ENCODE peak calls at places on chromosomes 3 and 15, in seven cellular contexts. One of them, this sample, is unnamed.

GRCh38 chr3:149581681-149582349 is 76.0 kb downstream of the WWTR1 start:
- DNase-seq in foreskin fibroblast: peak
- DNase-seq in upper lobe of right lung: no peak
- DNase-seq in tibial artery: peak
- DNase-seq in fibroblast of the aortic adventitia: peak
- DNase-seq in right atrium auricular region: peak
- DNase-seq in right lobe of liver: no peak
- DNase-seq in this sample: no peak

GRCh38 chr15:56923174-56923579 is 4.7 kb downstream of the TCF12 start:
- DNase-seq in foreskin fibroblast: no peak
- DNase-seq in upper lobe of right lung: no peak
- DNase-seq in tibial artery: no peak
- DNase-seq in fibroblast of the aortic adventitia: no peak
- DNase-seq in right atrium auricular region: no peak
- DNase-seq in right lobe of liver: no peak
- DNase-seq in this sample: no peak

GRCh38 chr15:38874464-38874863 is 309.9 kb upstream of the RASGRP1 start:
- DNase-seq in foreskin fibroblast: no peak
- DNase-seq in upper lobe of right lung: peak
- DNase-seq in tibial artery: no peak
- DNase-seq in fibroblast of the aortic adventitia: no peak
- DNase-seq in right atrium auricular region: no peak
- DNase-seq in right lobe of liver: peak
- DNase-seq in this sample: no peak

GRCh38 chr15:38441130-38441519 is 12.8 kb upstream of the FAM98B start:
- DNase-seq in foreskin fibroblast: no peak
- DNase-seq in upper lobe of right lung: no peak
- DNase-seq in tibial artery: no peak
- DNase-seq in fibroblast of the aortic adventitia: no peak
- DNase-seq in right atrium auricular region: no peak
- DNase-seq in right lobe of liver: no peak
- DNase-seq in this sample: no peak

GRCh38 chr3:72011495-72011894 is 226.5 kb upstream of the PROK2 start:
- DNase-seq in foreskin fibroblast: peak
- DNase-seq in upper lobe of right lung: no peak
- DNase-seq in tibial artery: no peak
- DNase-seq in fibroblast of the aortic adventitia: peak
- DNase-seq in right atrium auricular region: no peak
- DNase-seq in right lobe of liver: no peak
- DNase-seq in this sample: no peak

GRCh38 chr3:149042766-149043386 is 43.5 kb downstream of the HLTF start:
- DNase-seq in foreskin fibroblast: peak
- DNase-seq in upper lobe of right lung: no peak
- DNase-seq in tibial artery: no peak
- DNase-seq in fibroblast of the aortic adventitia: peak
- DNase-seq in right atrium auricular region: no peak
- DNase-seq in right lobe of liver: no peak
- DNase-seq in this sample: no peak

GRCh38 chr15:100762913-100763627 is 116.6 kb upstream of the ALDH1A3 start:
- DNase-seq in foreskin fibroblast: peak
- DNase-seq in upper lobe of right lung: peak
- DNase-seq in tibial artery: no peak
- DNase-seq in fibroblast of the aortic adventitia: no peak
- DNase-seq in right atrium auricular region: no peak
- DNase-seq in right lobe of liver: no peak
- DNase-seq in this sample: no peak

GRCh38 chr15:41921167-41921566 is 27.3 kb upstream of the SPTBN5 start:
- DNase-seq in foreskin fibroblast: no peak
- DNase-seq in upper lobe of right lung: peak
- DNase-seq in tibial artery: no peak
- DNase-seq in fibroblast of the aortic adventitia: peak
- DNase-seq in right atrium auricular region: no peak
- DNase-seq in right lobe of liver: no peak
- DNase-seq in this sample: no peak

GRCh38 chr15:74614744-74615312 is 808 bp upstream of the CLK3 start:
- DNase-seq in foreskin fibroblast: peak
- DNase-seq in upper lobe of right lung: peak
- DNase-seq in tibial artery: peak
- DNase-seq in fibroblast of the aortic adventitia: peak
- DNase-seq in right atrium auricular region: peak
- DNase-seq in right lobe of liver: peak
- DNase-seq in this sample: peak

GRCh38 chr3:158771018-158771350 is 30.9 kb upstream of the MFSD1 start:
- DNase-seq in foreskin fibroblast: no peak
- DNase-seq in upper lobe of right lung: no peak
- DNase-seq in tibial artery: no peak
- DNase-seq in fibroblast of the aortic adventitia: no peak
- DNase-seq in right atrium auricular region: no peak
- DNase-seq in right lobe of liver: no peak
- DNase-seq in this sample: no peak

GRCh38 chr3:42229942-42230688 is 35.9 kb downstream of the CCK start:
- DNase-seq in foreskin fibroblast: peak
- DNase-seq in upper lobe of right lung: no peak
- DNase-seq in tibial artery: no peak
- DNase-seq in fibroblast of the aortic adventitia: peak
- DNase-seq in right atrium auricular region: no peak
- DNase-seq in right lobe of liver: no peak
- DNase-seq in this sample: no peak

GRCh38 chr3:47108546-47108945 is 55.4 kb downstream of the SETD2 start:
- DNase-seq in foreskin fibroblast: no peak
- DNase-seq in upper lobe of right lung: no peak
- DNase-seq in tibial artery: no peak
- DNase-seq in fibroblast of the aortic adventitia: peak
- DNase-seq in right atrium auricular region: no peak
- DNase-seq in right lobe of liver: no peak
- DNase-seq in this sample: no peak

GRCh38 chr3:61948699-61949305 is 387.4 kb downstream of the PTPRG start:
- DNase-seq in foreskin fibroblast: no peak
- DNase-seq in upper lobe of right lung: no peak
- DNase-seq in tibial artery: peak
- DNase-seq in fibroblast of the aortic adventitia: no peak
- DNase-seq in right atrium auricular region: no peak
- DNase-seq in right lobe of liver: no peak
- DNase-seq in this sample: no peak

GRCh38 chr3:123336001-123336400 is 112.9 kb downstream of the ADCY5 start:
- DNase-seq in foreskin fibroblast: no peak
- DNase-seq in upper lobe of right lung: no peak
- DNase-seq in tibial artery: no peak
- DNase-seq in fibroblast of the aortic adventitia: no peak
- DNase-seq in right atrium auricular region: no peak
- DNase-seq in right lobe of liver: no peak
- DNase-seq in this sample: no peak

GRCh38 chr3:155519081-155519480 is 225.6 kb upstream of the STRIT1 start:
- DNase-seq in foreskin fibroblast: no peak
- DNase-seq in upper lobe of right lung: no peak
- DNase-seq in tibial artery: no peak
- DNase-seq in fibroblast of the aortic adventitia: no peak
- DNase-seq in right atrium auricular region: no peak
- DNase-seq in right lobe of liver: no peak
- DNase-seq in this sample: no peak

GRCh38 chr15:89792106-89792805 is 16.1 kb downstream of the MESP2 start:
- DNase-seq in foreskin fibroblast: no peak
- DNase-seq in upper lobe of right lung: no peak
- DNase-seq in tibial artery: no peak
- DNase-seq in fibroblast of the aortic adventitia: no peak
- DNase-seq in right atrium auricular region: no peak
- DNase-seq in right lobe of liver: no peak
- DNase-seq in this sample: no peak

DNA sequence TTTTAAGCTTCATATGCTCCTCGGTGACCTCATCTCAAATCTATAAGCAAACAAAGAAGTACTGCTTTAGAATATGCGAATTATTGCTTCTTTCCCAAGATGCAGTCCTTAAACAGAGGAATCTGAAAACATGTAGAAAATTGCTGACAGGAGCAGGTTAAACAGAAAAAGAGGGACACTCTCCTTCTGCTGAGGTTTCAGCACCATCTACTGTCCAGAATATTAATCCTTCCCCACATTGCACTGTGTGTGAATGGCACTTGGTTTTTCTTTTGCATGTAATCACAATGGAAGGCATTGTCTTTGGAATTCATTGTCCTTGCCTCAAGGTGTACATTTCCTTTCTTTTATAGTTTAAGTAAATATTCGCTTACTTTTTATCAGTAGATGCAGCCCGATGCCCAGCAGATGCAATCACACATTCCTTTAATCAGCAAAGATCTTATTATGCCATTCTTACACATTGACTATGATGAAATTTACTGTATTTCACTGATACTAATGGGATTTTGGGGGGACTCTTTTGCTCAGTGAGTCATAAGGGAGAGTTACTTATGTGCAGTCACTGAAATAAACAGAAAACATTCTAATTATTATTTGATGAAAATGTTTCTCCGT is 94.6 kb downstream of the IL5RA start:
- DNase-seq in foreskin fibroblast: no peak
- DNase-seq in upper lobe of right lung: no peak
- DNase-seq in tibial artery: no peak
- DNase-seq in fibroblast of the aortic adventitia: peak
- DNase-seq in right atrium auricular region: no peak
- DNase-seq in right lobe of liver: no peak
- DNase-seq in this sample: no peak
- TF ChIP-seq CTCF in foreskin fibroblast: no peak
- TF ChIP-seq CTCF in upper lobe of right lung: peak
- TF ChIP-seq CTCF in tibial artery: no peak
- TF ChIP-seq CTCF in fibroblast of the aortic adventitia: peak
- TF ChIP-seq CTCF in right atrium auricular region: peak
- TF ChIP-seq CTCF in right lobe of liver: peak
- TF ChIP-seq CTCF in this sample: no peak

DNA sequence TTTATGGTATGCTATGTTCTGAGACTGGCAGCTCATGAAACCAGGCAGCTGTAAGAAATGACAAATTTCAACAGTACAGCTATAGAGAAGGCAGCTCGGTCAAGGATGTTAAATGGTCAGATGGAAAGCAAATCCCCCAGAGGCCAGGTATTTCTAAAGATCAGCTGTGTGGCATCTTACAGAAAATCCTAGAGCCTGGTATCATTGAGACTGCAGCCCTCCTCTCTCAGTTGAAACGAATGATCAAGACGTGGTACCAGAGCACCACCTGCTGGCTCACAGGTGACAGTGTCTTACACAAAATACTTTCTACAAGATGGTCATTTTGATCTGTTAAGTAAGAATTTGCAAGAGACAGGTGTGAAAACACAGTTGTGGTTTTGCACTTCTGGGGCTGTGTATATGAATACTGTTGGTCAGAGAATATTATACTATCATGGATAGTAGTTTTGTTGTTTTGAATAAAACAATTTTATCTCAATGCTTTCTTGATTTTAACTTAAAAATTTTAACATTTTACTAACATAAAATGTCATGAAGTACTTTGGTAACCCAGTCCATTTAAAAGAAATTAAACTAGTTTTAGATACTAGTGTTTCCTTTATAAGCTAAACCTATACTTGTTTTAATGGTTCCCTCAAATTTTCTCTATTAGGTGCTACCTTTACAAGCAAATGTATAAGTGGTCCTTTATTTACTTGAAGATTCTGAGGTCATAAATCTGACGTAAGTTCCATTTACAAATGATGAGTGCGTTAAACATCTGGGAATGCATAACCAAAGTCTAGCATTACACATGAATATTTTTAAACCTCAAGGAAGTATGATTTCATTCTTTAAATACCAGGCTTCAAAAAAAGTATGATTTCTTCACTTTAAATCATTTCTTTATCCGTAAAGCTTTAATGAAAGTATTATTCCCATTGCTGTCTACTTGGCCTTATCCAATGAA is 121.9 kb downstream of the PDZRN3 start:
- DNase-seq in foreskin fibroblast: peak
- DNase-seq in upper lobe of right lung: no peak
- DNase-seq in tibial artery: no peak
- DNase-seq in fibroblast of the aortic adventitia: peak
- DNase-seq in right atrium auricular region: peak
- DNase-seq in right lobe of liver: peak
- DNase-seq in this sample: peak
- TF ChIP-seq CTCF in foreskin fibroblast: peak
- TF ChIP-seq CTCF in upper lobe of right lung: peak
- TF ChIP-seq CTCF in tibial artery: peak
- TF ChIP-seq CTCF in fibroblast of the aortic adventitia: peak
- TF ChIP-seq CTCF in right atrium auricular region: peak
- TF ChIP-seq CTCF in right lobe of liver: peak
- TF ChIP-seq CTCF in this sample: peak

GRCh38 chr3:94522488-94522887 is 459.6 kb downstream of the NSUN3 start:
- DNase-seq in foreskin fibroblast: no peak
- DNase-seq in upper lobe of right lung: no peak
- DNase-seq in tibial artery: no peak
- DNase-seq in fibroblast of the aortic adventitia: no peak
- DNase-seq in right atrium auricular region: no peak
- DNase-seq in right lobe of liver: no peak
- DNase-seq in this sample: no peak
- TF ChIP-seq CTCF in foreskin fibroblast: no peak
- TF ChIP-seq CTCF in upper lobe of right lung: no peak
- TF ChIP-seq CTCF in tibial artery: no peak
- TF ChIP-seq CTCF in fibroblast of the aortic adventitia: peak
- TF ChIP-seq CTCF in right atrium auricular region: no peak
- TF ChIP-seq CTCF in right lobe of liver: no peak
- TF ChIP-seq CTCF in this sample: no peak

GRCh38 chr3:143973352-143974021 is 1.9 kb downstream of the DIPK2A start:
- DNase-seq in foreskin fibroblast: no peak
- DNase-seq in upper lobe of right lung: no peak
- DNase-seq in tibial artery: peak
- DNase-seq in fibroblast of the aortic adventitia: peak
- DNase-seq in right atrium auricular region: no peak
- DNase-seq in right lobe of liver: no peak
- DNase-seq in this sample: no peak

GRCh38 chr3:143971367-143972154 is at the start of gene DIPK2A:
- DNase-seq in foreskin fibroblast: peak
- DNase-seq in upper lobe of right lung: peak
- DNase-seq in tibial artery: peak
- DNase-seq in fibroblast of the aortic adventitia: peak
- DNase-seq in right atrium auricular region: peak
- DNase-seq in right lobe of liver: peak
- DNase-seq in this sample: peak

GRCh38 chr3:143972495-143973351 is 1.1 kb downstream of the DIPK2A start:
- DNase-seq in foreskin fibroblast: peak
- DNase-seq in upper lobe of right lung: peak
- DNase-seq in tibial artery: peak
- DNase-seq in fibroblast of the aortic adventitia: peak
- DNase-seq in right atrium auricular region: peak
- DNase-seq in right lobe of liver: peak
- DNase-seq in this sample: peak

GRCh38 chr3:143972155-143972494 is 502 bp downstream of the DIPK2A start:
- DNase-seq in foreskin fibroblast: no peak
- DNase-seq in upper lobe of right lung: no peak
- DNase-seq in tibial artery: peak
- DNase-seq in fibroblast of the aortic adventitia: no peak
- DNase-seq in right atrium auricular region: no peak
- DNase-seq in right lobe of liver: no peak
- DNase-seq in this sample: no peak

DNA sequence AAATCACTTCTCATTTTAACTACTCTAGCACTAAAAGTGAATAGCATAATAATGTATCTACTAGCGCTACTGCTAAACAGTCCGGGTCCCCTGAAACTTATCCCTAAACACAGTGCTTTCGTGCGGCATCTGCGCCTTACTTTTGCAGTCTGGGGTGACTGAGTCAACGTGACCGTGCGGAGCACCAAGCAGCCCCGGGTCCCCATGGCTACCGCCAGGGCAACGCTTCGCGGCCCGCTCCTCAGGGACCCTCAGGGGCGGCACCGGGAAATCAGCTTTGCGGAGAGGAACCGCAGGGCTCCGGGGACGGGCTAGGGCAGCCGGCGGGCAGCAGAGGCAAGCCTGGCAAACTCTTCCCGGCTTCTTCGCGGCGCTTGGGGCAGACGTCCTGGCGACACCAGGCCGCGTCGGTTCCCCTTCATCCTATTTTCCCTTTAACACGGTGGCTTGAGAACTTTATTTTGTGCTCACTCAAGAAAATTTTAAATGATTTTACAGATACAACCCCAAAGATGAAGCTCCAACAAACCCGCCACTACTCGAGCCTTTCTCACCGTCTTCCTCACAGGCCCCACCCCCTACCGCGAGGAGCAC is 753 bp upstream of the DIPK2A start:
- DNase-seq in foreskin fibroblast: peak
- DNase-seq in upper lobe of right lung: peak
- DNase-seq in tibial artery: peak
- DNase-seq in fibroblast of the aortic adventitia: no peak
- DNase-seq in right atrium auricular region: peak
- DNase-seq in right lobe of liver: peak
- DNase-seq in this sample: peak
- TF ChIP-seq CTCF in foreskin fibroblast: no peak
- TF ChIP-seq CTCF in upper lobe of right lung: no peak
- TF ChIP-seq CTCF in tibial artery: peak
- TF ChIP-seq CTCF in fibroblast of the aortic adventitia: peak
- TF ChIP-seq CTCF in right atrium auricular region: peak
- TF ChIP-seq CTCF in right lobe of liver: no peak
- TF ChIP-seq CTCF in this sample: peak

This sample was measured in mesothelial cell of epicardium.